ENCODE peak calls at places on chromosomes 12 and 14, in ten cellular contexts. A is NCI-H2029, P is RWPE1, O is EL, K is NCI-H187, F is A673, Q is nephron progenitor cell, W is psoas muscle, X is NCI-H774, L is H1. M is an unnamed sample.

GRCh38 chr12:42692749-42693148 is 103.2 kb upstream of the PRICKLE1 start:
- DNase-seq in L (no peak), Q (no peak), X (no peak), F (no peak), W (no peak), P (no peak), O (no peak), A (no peak), K (no peak), M (no peak)

GRCh38 chr12:105319691-105320209 is 10.7 kb upstream of the C12orf75 start:
- DNase-seq in X (no peak), W (no peak), F (no peak), P (no peak), Q (no peak), O (no peak), L (no peak), K (no peak), A (no peak), M (no peak)

GRCh38 chr14:105474478-105475268 is at the start of gene CRIP2:
- DNase-seq in P (peak; percentile 77), Q (peak; percentile 72), A (no peak), F (peak; percentile 81), O (peak; percentile 36), X (peak; percentile 71), K (no peak), W (no peak), L (no peak), M (no peak)

GRCh38 chr12:20063116-20063515 is 305.2 kb upstream of the PDE3A start:
- DNase-seq in P (no peak), A (no peak), Q (no peak), W (no peak), K (no peak), X (no peak), O (no peak), L (no peak), F (no peak), M (no peak)

GRCh38 chr12:54051916-54052744 is 1.5 kb upstream of the HOXC4 start:
- DNase-seq in W (no peak), A (no peak), Q (peak; percentile 80), L (no peak), F (peak; percentile 86), P (no peak), K (no peak), X (no peak), O (no peak), M (no peak)

GRCh38 chr14:98137626-98138025 is 1134.4 kb downstream of the BCL11B start:
- DNase-seq in A (no peak), F (peak; percentile 60), K (no peak), O (no peak), L (no peak), X (peak; percentile 68), W (no peak), Q (no peak), P (no peak), M (no peak)

GRCh38 chr12:29286081-29286800 is 94.7 kb downstream of the ERGIC2 start:
- DNase-seq in F (no peak), A (no peak), W (no peak), O (peak; percentile 61), X (no peak), K (no peak), L (no peak), Q (no peak), P (no peak), M (no peak)

GRCh38 chr12:19284658-19285057 is 154.6 kb upstream of the AEBP2 start:
- DNase-seq in K (no peak), L (no peak), X (no peak), A (no peak), P (no peak), W (no peak), Q (no peak), O (no peak), F (no peak), M (no peak)

GRCh38 chr12:100554608-100555077 is 18.8 kb upstream of the GAS2L3 start:
- DNase-seq in A (peak; percentile 82), K (peak; percentile 43), L (no peak), W (no peak), F (peak; percentile 80), P (peak; percentile 57), X (peak; percentile 86), O (peak; percentile 84), Q (peak; percentile 34), M (peak; percentile 81)

GRCh38 chr12:10310926-10311705 is 3.4 kb downstream of the KLRD1 start:
- DNase-seq in O (no peak), F (peak; percentile 22), P (peak; percentile 28), L (no peak), A (no peak), K (no peak), W (no peak), Q (no peak), X (no peak), M (no peak)

GRCh38 chr14:68668531-68668930 is 124.3 kb downstream of the ZFP36L1 start:
- DNase-seq in F (no peak), A (no peak), K (no peak), W (no peak), L (no peak), Q (no peak), O (no peak), P (no peak), X (no peak), M (no peak)

GRCh38 chr14:69685217-69685616 is 73.8 kb downstream of the SUSD6 start:
- DNase-seq in F (no peak), Q (no peak), X (no peak), P (peak; percentile 89), L (no peak), K (no peak), W (no peak), O (no peak), A (no peak), M (no peak)

M was measured in SK-N-MC.